ENCODE peak calls at places on chromosomes 3 and 15, in four cellular contexts. Z is heart right ventricle, P is left lung, N is uterus. I is an unnamed sample.

GRCh38 chr3:88263417-88264116 is 113.8 kb downstream of the C3orf38 start:
- DNase-seq in P (no peak), Z (no peak), N (no peak), I (peak; percentile 32)

GRCh38 chr15:66714543-66714981 is 12.5 kb downstream of the SMAD6 start:
- DNase-seq in P (no peak), N (no peak), Z (no peak), I (peak; percentile 56)

GRCh38 chr3:159829056-159829995 is 159.3 kb upstream of the IL12A start:
- DNase-seq in P (peak; percentile 46), N (no peak), Z (peak; percentile 24), I (peak; percentile 87)

GRCh38 chr3:105523496-105523895 is 156.8 kb downstream of the ALCAM start:
- DNase-seq in N (no peak), P (no peak), Z (no peak), I (peak; percentile 6)

GRCh38 chr3:100046986-100047385 is 67.3 kb downstream of the FILIP1L start:
- DNase-seq in N (no peak), Z (no peak), P (no peak), I (no peak)

GRCh38 chr15:77497108-77497737 is 76.5 kb downstream of the HMG20A start:
- DNase-seq in P (peak; percentile 50), N (peak; percentile 43), Z (peak; percentile 85), I (no peak)

GRCh38 chr3:125587039-125587664 is 8.1 kb downstream of the OSBPL11 start:
- DNase-seq in N (no peak), Z (no peak), P (no peak), I (peak; percentile 17)

GRCh38 chr3:126541628-126542339 is 16.9 kb downstream of the C3orf22 start:
- DNase-seq in N (peak; percentile 5), Z (no peak), P (peak; percentile 30), I (no peak)

GRCh38 chr3:138950701-138951100 is 3.7 kb downstream of the FOXL2NB start:
- DNase-seq in P (no peak), Z (no peak), N (no peak), I (no peak)

GRCh38 chr3:138949002-138949418 is 2.0 kb downstream of the FOXL2NB start:
- DNase-seq in Z (no peak), P (no peak), N (no peak), I (no peak)

GRCh38 chr3:138949445-138950005 is 2.5 kb downstream of the FOXL2NB start:
- DNase-seq in P (no peak), N (no peak), Z (no peak), I (no peak)

GRCh38 chr3:138948371-138949001 is 1.5 kb downstream of the FOXL2NB start:
- DNase-seq in P (no peak), Z (no peak), N (no peak), I (no peak)

GRCh38 chr3:138950006-138950644 is 3.1 kb downstream of the FOXL2NB start:
- DNase-seq in Z (peak; percentile 28), N (no peak), P (no peak), I (no peak)
- H3K27me3 ChIP-seq in Z (peaks cover 99% of the 10 kb centered on the region), N (peaks cover 15% of the 10 kb centered on the region), P (peaks cover 99% of the 10 kb centered on the region), I (peaks cover 16% of the 10 kb centered on the region)

DNA sequence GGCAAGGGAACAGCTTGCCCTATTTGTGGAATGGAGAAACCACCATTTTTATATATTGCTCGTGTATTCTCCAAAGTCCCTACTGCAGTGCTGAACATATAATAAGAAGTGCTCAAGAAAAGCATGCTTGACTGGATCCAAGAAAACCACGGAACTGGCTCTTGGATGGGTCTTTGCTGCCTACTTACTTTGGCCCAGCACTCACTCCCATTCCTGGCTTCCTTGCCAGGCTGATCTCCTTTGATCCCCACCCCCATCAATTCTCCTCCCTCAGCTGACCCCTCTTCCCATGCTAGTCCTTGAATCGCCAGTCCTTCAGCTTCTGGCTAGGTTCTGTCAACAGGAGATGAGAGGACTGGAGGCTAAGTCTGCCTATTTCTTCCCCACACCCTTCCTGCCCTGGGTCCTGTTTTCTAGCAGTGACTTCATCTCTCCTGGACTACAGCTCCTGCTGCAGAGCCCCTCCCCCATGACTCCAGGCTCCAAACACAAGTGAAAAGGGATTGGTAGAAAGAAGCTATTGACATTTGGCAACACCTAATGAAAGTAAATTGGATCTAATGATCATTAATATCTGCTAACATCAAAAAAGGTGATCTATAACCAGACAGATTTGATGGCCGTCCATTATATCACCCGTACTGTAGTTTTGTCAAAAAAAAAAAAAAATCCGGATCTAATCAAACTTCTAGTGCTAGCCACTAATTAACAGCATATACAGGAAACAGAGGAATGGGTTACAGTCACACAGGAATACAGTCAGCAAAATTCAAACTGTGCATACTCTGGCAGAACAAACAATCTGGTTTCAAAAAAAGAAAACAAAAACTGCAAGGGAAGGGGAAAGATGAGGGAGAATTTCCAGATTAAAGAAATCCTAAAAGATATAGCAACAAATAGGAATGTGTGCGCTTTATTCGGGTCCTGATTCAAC is 7.8 kb downstream of the FAM240A start:
- DNase-seq in Z (no peak), P (no peak), N (no peak), I (no peak)
- H3K27me3 ChIP-seq in Z (no peaks in the 10 kb centered on the region), P (peaks cover 6% of the 10 kb centered on the region), N (no peaks in the 10 kb centered on the region), I (no peaks in the 10 kb centered on the region)

GRCh38 chr3:198109883-198110282 is 149.9 kb downstream of the LMLN start:
- DNase-seq in P (no peak), Z (no peak), N (no peak), I (no peak)
- H3K27me3 ChIP-seq in P (peaks cover 75% of the 10 kb centered on the region), Z (peaks cover 74% of the 10 kb centered on the region), N (no peaks in the 10 kb centered on the region), I (peaks cover 3% of the 10 kb centered on the region)

DNA sequence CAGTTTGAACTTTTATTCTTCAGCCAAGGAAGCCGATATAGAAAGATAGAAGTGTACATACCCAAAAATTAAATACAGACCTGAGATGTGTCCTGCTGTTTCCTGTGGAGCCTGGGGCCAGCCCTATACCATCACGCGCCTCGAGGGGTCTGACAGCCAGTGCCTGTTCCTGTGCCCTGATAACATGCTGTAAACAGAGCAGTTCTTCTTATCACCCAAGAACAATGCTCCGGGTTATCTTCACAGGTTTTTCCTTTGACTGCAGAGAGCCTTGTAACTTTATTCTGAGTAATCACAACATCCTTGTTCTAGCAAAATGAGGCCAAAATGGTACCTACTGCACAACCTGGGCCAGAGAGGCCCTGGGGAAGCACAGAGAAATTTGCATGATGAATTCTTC is 289.7 kb upstream of the CHRM5 start:
- DNase-seq in Z (no peak), N (no peak), P (no peak), I (no peak)
- H3K27me3 ChIP-seq in Z (no peaks in the 10 kb centered on the region), N (no peaks in the 10 kb centered on the region), P (peaks cover 16% of the 10 kb centered on the region), I (no peaks in the 10 kb centered on the region)

GRCh38 chr3:119301662-119302061 is 7.5 kb downstream of the ARHGAP31 start:
- DNase-seq in N (no peak), P (no peak), Z (no peak), I (no peak)

GRCh38 chr3:119301001-119301400 is 6.8 kb downstream of the ARHGAP31 start:
- DNase-seq in N (no peak), P (no peak), Z (no peak), I (no peak)

GRCh38 chr3:119304201-119304713 is 10.1 kb downstream of the ARHGAP31 start:
- DNase-seq in N (no peak), P (no peak), Z (no peak), I (no peak)

GRCh38 chr3:119305271-119305670 is 11.1 kb downstream of the ARHGAP31 start:
- DNase-seq in Z (no peak), N (no peak), P (no peak), I (no peak)

GRCh38 chr3:119302697-119303630 is 8.8 kb downstream of the ARHGAP31 start:
- DNase-seq in P (no peak), N (no peak), Z (no peak), I (no peak)
- H3K27me3 ChIP-seq in P (no peaks in the 10 kb centered on the region), N (no peaks in the 10 kb centered on the region), Z (no peaks in the 10 kb centered on the region), I (no peaks in the 10 kb centered on the region)

GRCh38 chr15:52806284-52806655 is 16.1 kb upstream of the ONECUT1 start:
- DNase-seq in Z (no peak), P (no peak), N (no peak), I (no peak)
- H3K27me3 ChIP-seq in Z (peaks cover 98% of the 10 kb centered on the region), P (peaks cover 99% of the 10 kb centered on the region), N (peaks cover 9% of the 10 kb centered on the region), I (peaks cover 41% of the 10 kb centered on the region)

GRCh38 chr15:74383286-74383685 is 15.8 kb upstream of the CYP11A1 start:
- DNase-seq in N (no peak), Z (no peak), P (no peak), I (no peak)

GRCh38 chr15:74381190-74381453 is 13.7 kb upstream of the CYP11A1 start:
- DNase-seq in P (no peak), N (no peak), Z (no peak), I (no peak)

GRCh38 chr15:74382004-74382816 is 14.8 kb upstream of the CYP11A1 start:
- DNase-seq in P (peak; percentile 87), N (peak; percentile 81), Z (peak; percentile 86), I (peak; percentile 79)

GRCh38 chr15:74380361-74381189 is 13.1 kb upstream of the CYP11A1 start:
- DNase-seq in P (no peak), N (no peak), Z (no peak), I (no peak)

GRCh38 chr15:74381481-74381880 is 14.0 kb upstream of the CYP11A1 start:
- DNase-seq in Z (no peak), P (no peak), N (no peak), I (no peak)
- H3K27me3 ChIP-seq in Z (no peaks in the 10 kb centered on the region), P (no peaks in the 10 kb centered on the region), N (no peaks in the 10 kb centered on the region), I (no peaks in the 10 kb centered on the region)

I was measured in small intestine.